ENCODE peak calls at places on chromosomes 2 and 18, in five cellular contexts. One of them, this sample, is unnamed.

GRCh38 chr18:5073026-5073944 is 123.8 kb downstream of the AKAIN1 start:
- DNase-seq in NCI-H1092 treated with DMSO at 0.1 percent for 48 hours: peak
- DNase-seq in H7: peak
- DNase-seq in stimulated activated CD4-positive, alpha-beta T cell treated with anti-CD3 and anti-CD28 coated beads, TNF-alpha, amount 100 ng/mL, for 4 hours: peak
- DNase-seq in GDM1: peak
- DNase-seq in this sample: peak

GRCh38 chr2:160229591-160229990 is 29.5 kb upstream of the ITGB6 start:
- DNase-seq in NCI-H1092 treated with DMSO at 0.1 percent for 48 hours: no peak
- DNase-seq in H7: no peak
- DNase-seq in stimulated activated CD4-positive, alpha-beta T cell treated with anti-CD3 and anti-CD28 coated beads, TNF-alpha, amount 100 ng/mL, for 4 hours: no peak
- DNase-seq in GDM1: no peak
- DNase-seq in this sample: no peak

GRCh38 chr2:73272270-73272669 is 12.0 kb downstream of the FBXO41 start:
- DNase-seq in NCI-H1092 treated with DMSO at 0.1 percent for 48 hours: no peak
- DNase-seq in H7: no peak
- DNase-seq in stimulated activated CD4-positive, alpha-beta T cell treated with anti-CD3 and anti-CD28 coated beads, TNF-alpha, amount 100 ng/mL, for 4 hours: no peak
- DNase-seq in GDM1: no peak
- DNase-seq in this sample: no peak

GRCh38 chr2:160635488-160635887 is 141.9 kb upstream of the RBMS1 start:
- DNase-seq in NCI-H1092 treated with DMSO at 0.1 percent for 48 hours: no peak
- DNase-seq in H7: no peak
- DNase-seq in stimulated activated CD4-positive, alpha-beta T cell treated with anti-CD3 and anti-CD28 coated beads, TNF-alpha, amount 100 ng/mL, for 4 hours: no peak
- DNase-seq in GDM1: no peak
- DNase-seq in this sample: no peak

GRCh38 chr18:3660719-3661118 is 210.7 kb downstream of the TGIF1 start:
- DNase-seq in NCI-H1092 treated with DMSO at 0.1 percent for 48 hours: no peak
- DNase-seq in H7: no peak
- DNase-seq in stimulated activated CD4-positive, alpha-beta T cell treated with anti-CD3 and anti-CD28 coated beads, TNF-alpha, amount 100 ng/mL, for 4 hours: no peak
- DNase-seq in GDM1: peak
- DNase-seq in this sample: no peak

GRCh38 chr2:228545041-228545440 is 363.6 kb upstream of the SPHKAP start:
- DNase-seq in NCI-H1092 treated with DMSO at 0.1 percent for 48 hours: no peak
- DNase-seq in H7: no peak
- DNase-seq in stimulated activated CD4-positive, alpha-beta T cell treated with anti-CD3 and anti-CD28 coated beads, TNF-alpha, amount 100 ng/mL, for 4 hours: no peak
- DNase-seq in GDM1: no peak
- DNase-seq in this sample: no peak

GRCh38 chr2:182173944-182174622 is 188.4 kb downstream of the PPP1R1C start:
- DNase-seq in NCI-H1092 treated with DMSO at 0.1 percent for 48 hours: no peak
- DNase-seq in H7: no peak
- DNase-seq in stimulated activated CD4-positive, alpha-beta T cell treated with anti-CD3 and anti-CD28 coated beads, TNF-alpha, amount 100 ng/mL, for 4 hours: no peak
- DNase-seq in GDM1: no peak
- DNase-seq in this sample: no peak

GRCh38 chr18:12403601-12404506 is 3.9 kb upstream of the PRELID3A start:
- DNase-seq in NCI-H1092 treated with DMSO at 0.1 percent for 48 hours: no peak
- DNase-seq in H7: no peak
- DNase-seq in stimulated activated CD4-positive, alpha-beta T cell treated with anti-CD3 and anti-CD28 coated beads, TNF-alpha, amount 100 ng/mL, for 4 hours: no peak
- DNase-seq in GDM1: peak
- DNase-seq in this sample: no peak

GRCh38 chr2:58466803-58467202 is 225.7 kb upstream of the FANCL start:
- DNase-seq in NCI-H1092 treated with DMSO at 0.1 percent for 48 hours: no peak
- DNase-seq in H7: no peak
- DNase-seq in stimulated activated CD4-positive, alpha-beta T cell treated with anti-CD3 and anti-CD28 coated beads, TNF-alpha, amount 100 ng/mL, for 4 hours: no peak
- DNase-seq in GDM1: no peak
- DNase-seq in this sample: no peak

GRCh38 chr18:63290456-63291200 is 28.9 kb downstream of the BCL2 start:
- DNase-seq in NCI-H1092 treated with DMSO at 0.1 percent for 48 hours: no peak
- DNase-seq in H7: no peak
- DNase-seq in stimulated activated CD4-positive, alpha-beta T cell treated with anti-CD3 and anti-CD28 coated beads, TNF-alpha, amount 100 ng/mL, for 4 hours: peak
- DNase-seq in GDM1: no peak
- DNase-seq in this sample: peak

GRCh38 chr18:75143851-75144250 is 65.1 kb downstream of the PTGR3 start:
- DNase-seq in NCI-H1092 treated with DMSO at 0.1 percent for 48 hours: no peak
- DNase-seq in H7: no peak
- DNase-seq in stimulated activated CD4-positive, alpha-beta T cell treated with anti-CD3 and anti-CD28 coated beads, TNF-alpha, amount 100 ng/mL, for 4 hours: no peak
- DNase-seq in GDM1: no peak
- DNase-seq in this sample: no peak

This sample was measured in iPS-NIHi11.